ENCODE peak calls at places on chromosome 2, in seven cellular contexts. One of them, this sample, is unnamed. For H3K4me1, the result is how much of the 10 kb centered on the place peaks cover.

GRCh38 chr2:201890447-201890846 is 84.1 kb downstream of the CDK15 start:
- DNase-seq in Peyer's patch: no peak
- DNase-seq in neuronal stem cell: no peak
- DNase-seq in stomach: no peak
- DNase-seq in A549: no peak
- DNase-seq in GM23248: peak
- DNase-seq in effector memory CD4-positive, alpha-beta T cell: no peak
- DNase-seq in this sample: no peak

GRCh38 chr2:41413813-41414485 is 633.9 kb upstream of the PKDCC start:
- DNase-seq in stomach: no peak
- DNase-seq in neuronal stem cell: no peak
- DNase-seq in effector memory CD4-positive, alpha-beta T cell: no peak
- DNase-seq in Peyer's patch: no peak
- DNase-seq in A549: no peak
- DNase-seq in GM23248: no peak
- DNase-seq in this sample: no peak

GRCh38 chr2:180776924-180777323 is 203.5 kb upstream of the UBE2E3 start:
- DNase-seq in A549: no peak
- DNase-seq in GM23248: peak
- DNase-seq in stomach: no peak
- DNase-seq in Peyer's patch: no peak
- DNase-seq in effector memory CD4-positive, alpha-beta T cell: no peak
- DNase-seq in neuronal stem cell: no peak
- DNase-seq in this sample: no peak

GRCh38 chr2:224022474-224022873 is 16.6 kb downstream of the SERPINE2 start:
- DNase-seq in stomach: no peak
- DNase-seq in GM23248: no peak
- DNase-seq in Peyer's patch: no peak
- DNase-seq in effector memory CD4-positive, alpha-beta T cell: no peak
- DNase-seq in neuronal stem cell: no peak
- DNase-seq in A549: no peak
- DNase-seq in this sample: no peak

GRCh38 chr2:96806468-96807126 is 9.5 kb upstream of the CNNM3 start:
- DNase-seq in Peyer's patch: peak
- DNase-seq in GM23248: no peak
- DNase-seq in neuronal stem cell: no peak
- DNase-seq in effector memory CD4-positive, alpha-beta T cell: peak
- DNase-seq in stomach: no peak
- DNase-seq in A549: no peak
- DNase-seq in this sample: peak

GRCh38 chr2:215003001-215003400 is 135.4 kb downstream of the ABCA12 start:
- DNase-seq in A549: no peak
- DNase-seq in effector memory CD4-positive, alpha-beta T cell: no peak
- DNase-seq in neuronal stem cell: peak
- DNase-seq in stomach: no peak
- DNase-seq in GM23248: peak
- DNase-seq in Peyer's patch: no peak
- DNase-seq in this sample: no peak

GRCh38 chr2:158502984-158503383 is 46.2 kb downstream of the PKP4 start:
- DNase-seq in effector memory CD4-positive, alpha-beta T cell: no peak
- DNase-seq in A549: peak
- DNase-seq in GM23248: peak
- DNase-seq in Peyer's patch: no peak
- DNase-seq in stomach: no peak
- DNase-seq in neuronal stem cell: no peak
- DNase-seq in this sample: no peak

GRCh38 chr2:128357561-128358370 is 39.1 kb upstream of the HS6ST1 start:
- DNase-seq in neuronal stem cell: no peak
- DNase-seq in effector memory CD4-positive, alpha-beta T cell: no peak
- DNase-seq in GM23248: no peak
- DNase-seq in A549: no peak
- DNase-seq in stomach: no peak
- DNase-seq in Peyer's patch: peak
- DNase-seq in this sample: no peak

GRCh38 chr2:20076757-20077156 is 25.3 kb upstream of the LAPTM4A start:
- DNase-seq in neuronal stem cell: no peak
- DNase-seq in stomach: no peak
- DNase-seq in A549: no peak
- DNase-seq in GM23248: no peak
- DNase-seq in Peyer's patch: no peak
- DNase-seq in effector memory CD4-positive, alpha-beta T cell: no peak
- DNase-seq in this sample: no peak

GRCh38 chr2:71884303-71885042 is 263.2 kb downstream of the CYP26B1 start:
- DNase-seq in Peyer's patch: no peak
- DNase-seq in A549: peak
- DNase-seq in effector memory CD4-positive, alpha-beta T cell: no peak
- DNase-seq in GM23248: peak
- DNase-seq in stomach: no peak
- DNase-seq in neuronal stem cell: no peak
- DNase-seq in this sample: no peak

GRCh38 chr2:60883896-60884295 is 2.5 kb downstream of the REL start:
- DNase-seq in Peyer's patch: no peak
- DNase-seq in effector memory CD4-positive, alpha-beta T cell: no peak
- DNase-seq in GM23248: no peak
- DNase-seq in stomach: no peak
- DNase-seq in neuronal stem cell: no peak
- DNase-seq in A549: no peak
- DNase-seq in this sample: no peak

GRCh38 chr2:7929276-7929675 is 752.6 kb upstream of the ID2 start:
- DNase-seq in Peyer's patch: no peak
- DNase-seq in stomach: no peak
- DNase-seq in effector memory CD4-positive, alpha-beta T cell: no peak
- DNase-seq in neuronal stem cell: no peak
- DNase-seq in GM23248: no peak
- DNase-seq in A549: no peak
- DNase-seq in this sample: no peak

GRCh38 chr2:149662556-149662955 is 75.0 kb upstream of the MMADHC start:
- DNase-seq in Peyer's patch: no peak
- DNase-seq in neuronal stem cell: no peak
- DNase-seq in GM23248: no peak
- DNase-seq in effector memory CD4-positive, alpha-beta T cell: no peak
- DNase-seq in stomach: no peak
- DNase-seq in A549: no peak
- DNase-seq in this sample: no peak

GRCh38 chr2:168934826-168935225 is 33.7 kb downstream of the G6PC2 start:
- DNase-seq in A549: no peak
- DNase-seq in GM23248: peak
- DNase-seq in stomach: no peak
- DNase-seq in Peyer's patch: no peak
- DNase-seq in neuronal stem cell: no peak
- DNase-seq in effector memory CD4-positive, alpha-beta T cell: no peak
- DNase-seq in this sample: no peak

GRCh38 chr2:186098821-186099220 is 360.2 kb downstream of the FSIP2 start:
- DNase-seq in neuronal stem cell: no peak
- DNase-seq in GM23248: no peak
- DNase-seq in stomach: no peak
- DNase-seq in Peyer's patch: no peak
- DNase-seq in A549: no peak
- DNase-seq in effector memory CD4-positive, alpha-beta T cell: no peak
- DNase-seq in this sample: no peak

GRCh38 chr2:224520064-224520463 is 65.1 kb downstream of the CUL3 start:
- DNase-seq in A549: peak
- DNase-seq in stomach: no peak
- DNase-seq in GM23248: peak
- DNase-seq in effector memory CD4-positive, alpha-beta T cell: no peak
- DNase-seq in neuronal stem cell: no peak
- DNase-seq in Peyer's patch: no peak
- DNase-seq in this sample: no peak

GRCh38 chr2:147844691-147845607 is at the start of gene ACVR2A:
- DNase-seq in stomach: peak
- DNase-seq in A549: peak
- DNase-seq in Peyer's patch: peak
- DNase-seq in neuronal stem cell: peak
- DNase-seq in GM23248: peak
- DNase-seq in effector memory CD4-positive, alpha-beta T cell: peak
- DNase-seq in this sample: peak

GRCh38 chr2:234632527-234633391 is 135.9 kb upstream of the ARL4C start:
- DNase-seq in effector memory CD4-positive, alpha-beta T cell: no peak
- DNase-seq in Peyer's patch: no peak
- DNase-seq in A549: no peak
- DNase-seq in stomach: no peak
- DNase-seq in neuronal stem cell: no peak
- DNase-seq in GM23248: peak
- DNase-seq in this sample: no peak

GRCh38 chr2:101152195-101153076 is 1.3 kb upstream of the TBC1D8 start:
- DNase-seq in stomach: peak
- DNase-seq in Peyer's patch: peak
- DNase-seq in A549: peak
- DNase-seq in effector memory CD4-positive, alpha-beta T cell: no peak
- DNase-seq in GM23248: peak
- DNase-seq in neuronal stem cell: peak
- DNase-seq in this sample: peak

GRCh38 chr2:95314964-95315611 is 17.9 kb downstream of the KCNIP3 start:
- DNase-seq in stomach: peak
- DNase-seq in effector memory CD4-positive, alpha-beta T cell: no peak
- DNase-seq in GM23248: peak
- DNase-seq in A549: peak
- DNase-seq in Peyer's patch: no peak
- DNase-seq in neuronal stem cell: peak
- DNase-seq in this sample: no peak

DNA sequence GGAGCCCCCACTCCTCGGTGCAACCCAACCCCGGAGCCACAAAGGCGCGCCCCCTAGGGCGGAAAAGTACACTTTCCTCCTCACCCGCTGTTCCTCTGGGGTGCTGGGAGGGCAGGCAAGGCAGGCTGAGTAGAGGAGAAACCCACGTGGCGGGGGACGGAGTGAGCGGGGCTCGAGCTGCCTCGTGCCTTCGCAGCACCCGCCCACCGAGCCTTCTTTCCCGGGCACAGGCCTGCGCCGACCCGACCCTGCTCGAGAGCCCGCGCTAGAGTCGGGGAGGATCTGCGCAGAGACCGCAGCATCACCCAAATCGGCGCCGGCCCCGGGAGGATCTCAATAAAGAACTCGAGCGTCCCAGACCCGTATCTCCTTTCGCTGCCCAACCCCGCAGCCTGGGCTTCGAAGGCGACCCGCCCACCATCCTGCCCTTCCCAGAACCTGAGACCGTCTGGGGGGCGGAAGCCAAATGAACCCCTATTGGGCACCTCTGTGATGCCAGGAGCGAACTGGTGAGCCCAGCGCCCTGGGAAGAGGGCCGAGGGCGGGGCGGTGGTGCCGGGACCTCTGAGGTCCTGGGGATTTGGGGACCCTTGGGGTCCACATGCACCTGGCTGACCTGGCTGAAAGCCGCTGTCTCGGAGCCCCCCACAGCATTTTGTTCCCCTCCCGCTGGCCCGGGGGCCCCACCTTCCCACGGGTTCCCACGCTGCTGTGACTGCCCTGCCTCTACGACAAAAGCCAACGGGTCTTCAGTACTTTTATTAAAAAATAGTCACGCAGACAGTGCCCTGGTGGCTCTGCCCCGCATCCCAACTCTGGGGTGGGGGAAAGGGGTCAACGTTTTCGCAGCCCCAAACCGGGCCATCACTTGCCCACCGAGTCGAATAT is 1.3 kb downstream of the UCN start:
- DNase-seq in neuronal stem cell: no peak
- DNase-seq in A549: no peak
- DNase-seq in Peyer's patch: no peak
- DNase-seq in stomach: no peak
- DNase-seq in effector memory CD4-positive, alpha-beta T cell: no peak
- DNase-seq in GM23248: peak
- DNase-seq in this sample: peak
- H3K4me3 ChIP-seq in neuronal stem cell: no peak
- H3K4me3 ChIP-seq in A549: no peak
- H3K4me3 ChIP-seq in Peyer's patch: no peak
- H3K4me3 ChIP-seq in stomach: no peak
- H3K4me3 ChIP-seq in effector memory CD4-positive, alpha-beta T cell: peak
- H3K4me3 ChIP-seq in GM23248: no peak
- H3K4me3 ChIP-seq in this sample: no peak

GRCh38 chr2:48905696-48906095 is 150.2 kb upstream of the LHCGR start:
- DNase-seq in GM23248: no peak
- DNase-seq in stomach: no peak
- DNase-seq in Peyer's patch: no peak
- DNase-seq in effector memory CD4-positive, alpha-beta T cell: no peak
- DNase-seq in neuronal stem cell: no peak
- DNase-seq in A549: no peak
- DNase-seq in this sample: no peak

GRCh38 chr2:48900321-48901014 is 144.9 kb upstream of the LHCGR start:
- DNase-seq in neuronal stem cell: no peak
- DNase-seq in GM23248: peak
- DNase-seq in Peyer's patch: no peak
- DNase-seq in effector memory CD4-positive, alpha-beta T cell: no peak
- DNase-seq in stomach: no peak
- DNase-seq in A549: no peak
- DNase-seq in this sample: no peak

GRCh38 chr2:48896870-48897269 is 141.3 kb upstream of the LHCGR start:
- DNase-seq in GM23248: no peak
- DNase-seq in stomach: no peak
- DNase-seq in A549: no peak
- DNase-seq in neuronal stem cell: no peak
- DNase-seq in effector memory CD4-positive, alpha-beta T cell: no peak
- DNase-seq in Peyer's patch: no peak
- DNase-seq in this sample: no peak

GRCh38 chr2:48902521-48902920 is 147.0 kb upstream of the LHCGR start:
- DNase-seq in Peyer's patch: no peak
- DNase-seq in GM23248: no peak
- DNase-seq in effector memory CD4-positive, alpha-beta T cell: no peak
- DNase-seq in A549: no peak
- DNase-seq in stomach: no peak
- DNase-seq in neuronal stem cell: no peak
- DNase-seq in this sample: no peak

GRCh38 chr2:48901015-48901343 is 145.5 kb upstream of the LHCGR start:
- DNase-seq in A549: no peak
- DNase-seq in neuronal stem cell: no peak
- DNase-seq in stomach: no peak
- DNase-seq in GM23248: no peak
- DNase-seq in Peyer's patch: no peak
- DNase-seq in effector memory CD4-positive, alpha-beta T cell: no peak
- DNase-seq in this sample: no peak
- H3K27ac ChIP-seq in A549: no peak
- H3K27ac ChIP-seq in neuronal stem cell: no peak
- H3K27ac ChIP-seq in stomach: no peak
- H3K27ac ChIP-seq in GM23248: no peak
- H3K27ac ChIP-seq in Peyer's patch: no peak
- H3K27ac ChIP-seq in effector memory CD4-positive, alpha-beta T cell: no peak
- H3K27ac ChIP-seq in this sample: no peak

DNA sequence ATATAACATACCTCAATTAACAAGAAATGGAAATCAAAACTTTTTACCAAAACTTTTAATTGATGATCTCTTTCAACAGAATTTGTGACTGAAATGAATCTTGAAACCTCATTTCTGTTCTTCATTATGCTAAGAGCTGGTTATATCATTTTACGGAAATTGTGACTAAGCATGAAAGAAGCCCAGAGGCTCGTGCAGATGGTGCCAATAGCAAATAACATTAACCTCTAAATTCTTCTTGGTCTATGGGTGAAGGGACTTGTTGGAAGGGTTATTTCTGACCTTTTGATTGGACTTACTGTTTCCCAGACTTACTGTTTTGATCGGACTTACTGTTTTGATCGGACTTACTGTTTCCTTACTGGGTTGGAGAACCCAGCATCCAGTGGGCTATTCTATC is 435.6 kb downstream of the TDRD15 start:
- DNase-seq in stomach: no peak
- DNase-seq in GM23248: no peak
- DNase-seq in Peyer's patch: no peak
- DNase-seq in neuronal stem cell: no peak
- DNase-seq in A549: no peak
- DNase-seq in effector memory CD4-positive, alpha-beta T cell: no peak
- DNase-seq in this sample: no peak
- H3K4me1 ChIP-seq in stomach: under half
- H3K4me1 ChIP-seq in GM23248: under half
- H3K4me1 ChIP-seq in Peyer's patch: under half
- H3K4me1 ChIP-seq in neuronal stem cell: under half
- H3K4me1 ChIP-seq in A549: under half
- H3K4me1 ChIP-seq in effector memory CD4-positive, alpha-beta T cell: under half
- H3K4me1 ChIP-seq in this sample: under half

GRCh38 chr2:239440511-239440959 is 39.7 kb upstream of the HDAC4 start:
- DNase-seq in Peyer's patch: no peak
- DNase-seq in A549: no peak
- DNase-seq in effector memory CD4-positive, alpha-beta T cell: no peak
- DNase-seq in neuronal stem cell: peak
- DNase-seq in stomach: no peak
- DNase-seq in GM23248: peak
- DNase-seq in this sample: no peak
- H3K4me3 ChIP-seq in Peyer's patch: no peak
- H3K4me3 ChIP-seq in A549: no peak
- H3K4me3 ChIP-seq in effector memory CD4-positive, alpha-beta T cell: no peak
- H3K4me3 ChIP-seq in neuronal stem cell: peak
- H3K4me3 ChIP-seq in stomach: no peak
- H3K4me3 ChIP-seq in GM23248: no peak
- H3K4me3 ChIP-seq in this sample: peak

This sample was measured in CD8-positive, alpha-beta memory T cell.